ENCODE peak calls at places on chromosomes 5 and 9, in seven cellular contexts. F, V, B, I, W, Q and Z are unnamed samples. For H3K4me1, the result is how much of the 10 kb centered on the place peaks cover.

GRCh38 chr5:135813758-135814157 is 20.7 kb upstream of the SLC25A48 start:
- DNase-seq in F (no peak), V (no peak), B (no peak), I (no peak), W (no peak), Q (no peak), Z (no peak)

GRCh38 chr9:81613002-81613750 is 76.2 kb downstream of the TLE1 start:
- DNase-seq in F (peak), V (no peak), B (peak), I (no peak), W (peak), Q (peak), Z (peak)

GRCh38 chr5:172453206-172453985 is 929 bp downstream of the SH3PXD2B start:
- DNase-seq in F (peak), V (no peak), B (peak), I (peak), W (peak), Q (peak), Z (no peak)

GRCh38 chr9:84293001-84293798 is 47.4 kb downstream of the SLC28A3 start:
- DNase-seq in F (no peak), V (no peak), B (no peak), I (no peak), W (no peak), Q (no peak), Z (no peak)

GRCh38 chr5:76325876-76326491 is 77.1 kb upstream of the IQGAP2 start:
- DNase-seq in F (no peak), V (no peak), B (no peak), I (no peak), W (no peak), Q (no peak), Z (peak)

GRCh38 chr9:113624721-113625120 is 161.2 kb downstream of the RGS3 start:
- DNase-seq in F (peak), V (peak), B (no peak), I (no peak), W (peak), Q (no peak), Z (no peak)

GRCh38 chr5:129905467-129906176 is 1.4 kb downstream of the CHSY3 start:
- DNase-seq in F (peak), V (no peak), B (no peak), I (no peak), W (peak), Q (no peak), Z (no peak)

GRCh38 chr5:14039576-14039975 is 95.1 kb upstream of the DNAH5 start:
- DNase-seq in F (peak), V (no peak), B (no peak), I (no peak), W (no peak), Q (no peak), Z (no peak)

GRCh38 chr9:128128836-128129590 is 1.5 kb upstream of the PTGES2 start:
- DNase-seq in F (no peak), V (peak), B (no peak), I (no peak), W (no peak), Q (no peak), Z (no peak)

DNA sequence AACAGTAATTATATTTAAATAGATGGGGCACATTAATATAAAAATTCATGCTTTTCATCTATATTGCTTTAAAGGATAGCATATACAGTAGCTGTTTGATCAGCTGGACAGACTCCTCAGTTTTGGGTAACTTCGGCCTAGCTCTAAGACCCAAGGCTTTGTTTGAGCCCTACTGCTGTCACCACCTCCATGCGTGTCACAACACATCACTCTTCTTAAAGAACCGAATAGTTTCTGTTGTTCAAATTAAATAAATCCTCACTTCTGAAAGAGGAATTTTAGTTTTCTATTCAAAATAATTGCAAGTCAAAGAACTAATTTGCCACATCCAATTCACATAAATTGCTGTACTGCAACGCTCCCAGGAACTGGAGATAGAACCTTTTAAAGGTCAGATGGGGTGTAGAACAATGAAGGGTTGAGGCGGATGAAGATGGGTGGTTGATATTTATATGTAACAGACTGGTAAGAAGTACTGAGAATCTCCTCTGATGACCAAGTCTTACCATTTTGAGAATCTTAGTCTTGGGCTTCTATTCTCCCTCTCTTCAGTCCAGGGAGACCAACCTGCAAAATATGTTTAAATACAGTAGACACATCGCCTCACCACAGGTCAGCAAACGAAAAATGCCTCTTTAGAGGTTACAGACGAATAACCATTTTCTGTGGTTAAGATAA is 1.6 kb downstream of the NREP start:
- DNase-seq in F (no peak), V (no peak), B (no peak), I (no peak), W (no peak), Q (no peak), Z (no peak)
- H3K4me3 ChIP-seq in F (peak), V (peak), B (no peak), I (no peak), W (peak), Q (no peak), Z (peak)

GRCh38 chr9:25678147-25678666 is at the start of gene TUSC1:
- DNase-seq in F (peak), V (peak), B (peak), I (no peak), W (peak), Q (peak), Z (peak)
- TF ChIP-seq POLR2A in F (no peak), V (no peak), B (peak), I (no peak), W (no peak), Q (peak), Z (peak)

GRCh38 chr9:92748233-92748497 is 16.5 kb downstream of the BICD2 start:
- DNase-seq in F (no peak), V (no peak), B (no peak), I (no peak), W (no peak), Q (no peak), Z (no peak)

GRCh38 chr9:92745881-92746280 is 18.8 kb downstream of the BICD2 start:
- DNase-seq in F (no peak), V (peak), B (no peak), I (no peak), W (no peak), Q (no peak), Z (no peak)

GRCh38 chr9:92746567-92747458 is 17.8 kb downstream of the BICD2 start:
- DNase-seq in F (peak), V (peak), B (no peak), I (no peak), W (no peak), Q (no peak), Z (peak)

GRCh38 chr9:92749071-92749933 is 15.3 kb downstream of the BICD2 start:
- DNase-seq in F (no peak), V (peak), B (no peak), I (no peak), W (no peak), Q (no peak), Z (no peak)

GRCh38 chr9:92747459-92748232 is 17.0 kb downstream of the BICD2 start:
- DNase-seq in F (peak), V (peak), B (no peak), I (no peak), W (no peak), Q (no peak), Z (no peak)
- H3K4me1 ChIP-seq in F (under half), V (under half), B (under half), I (under half), W (half or more), Q (under half), Z (half or more)

DNA sequence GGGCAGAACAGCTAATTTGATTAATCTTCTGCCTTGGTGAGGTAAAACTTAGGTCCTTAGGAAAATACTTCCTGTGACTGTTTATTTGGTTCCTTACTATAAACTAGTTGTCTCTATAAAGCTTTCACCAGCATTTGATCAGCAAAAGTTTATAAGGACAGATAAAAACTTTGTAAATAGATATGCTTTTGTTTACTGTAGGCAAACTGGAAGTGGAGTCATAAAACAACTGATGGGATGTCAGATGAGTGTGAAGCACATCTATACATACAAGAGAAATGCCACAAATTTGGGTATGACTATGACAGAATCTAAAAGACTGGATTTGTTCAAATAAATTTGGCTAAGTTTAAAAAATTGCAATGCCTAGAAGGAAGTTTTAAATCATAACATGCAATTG is 5.5 kb downstream of the PTGER4 start:
- DNase-seq in F (no peak), V (no peak), B (no peak), I (no peak), W (no peak), Q (no peak), Z (no peak)
- H3K4me3 ChIP-seq in F (no peak), V (peak), B (no peak), I (no peak), W (peak), Q (no peak), Z (peak)

GRCh38 chr5:134349463-134349862 is 17.5 kb downstream of the CDKL3 start:
- DNase-seq in F (no peak), V (no peak), B (no peak), I (no peak), W (no peak), Q (no peak), Z (no peak)

GRCh38 chr5:134345996-134346395 is 21.0 kb downstream of the CDKL3 start:
- DNase-seq in F (no peak), V (no peak), B (no peak), I (no peak), W (no peak), Q (no peak), Z (no peak)
- TF ChIP-seq POLR2A in F (no peak), V (no peak), B (no peak), I (no peak), W (no peak), Q (no peak), Z (no peak)

GRCh38 chr5:164998142-164998541 is 1492.7 kb downstream of the MAT2B start:
- DNase-seq in F (no peak), V (no peak), B (no peak), I (no peak), W (no peak), Q (no peak), Z (no peak)
- H3K4me1 ChIP-seq in F (under half), V (under half), B (under half), I (under half), W (under half), Q (under half), Z (under half)

GRCh38 chr5:158955636-158956035 is 144.1 kb downstream of the EBF1 start:
- DNase-seq in F (no peak), V (no peak), B (no peak), I (no peak), W (no peak), Q (no peak), Z (no peak)

GRCh38 chr5:158951951-158952545 is 147.7 kb downstream of the EBF1 start:
- DNase-seq in F (no peak), V (no peak), B (no peak), I (no peak), W (no peak), Q (no peak), Z (no peak)

GRCh38 chr5:158951461-158951860 is 148.3 kb downstream of the EBF1 start:
- DNase-seq in F (no peak), V (no peak), B (no peak), I (no peak), W (no peak), Q (no peak), Z (no peak)

GRCh38 chr5:158952951-158953350 is 146.8 kb downstream of the EBF1 start:
- DNase-seq in F (peak), V (no peak), B (no peak), I (no peak), W (no peak), Q (no peak), Z (no peak)

DNA sequence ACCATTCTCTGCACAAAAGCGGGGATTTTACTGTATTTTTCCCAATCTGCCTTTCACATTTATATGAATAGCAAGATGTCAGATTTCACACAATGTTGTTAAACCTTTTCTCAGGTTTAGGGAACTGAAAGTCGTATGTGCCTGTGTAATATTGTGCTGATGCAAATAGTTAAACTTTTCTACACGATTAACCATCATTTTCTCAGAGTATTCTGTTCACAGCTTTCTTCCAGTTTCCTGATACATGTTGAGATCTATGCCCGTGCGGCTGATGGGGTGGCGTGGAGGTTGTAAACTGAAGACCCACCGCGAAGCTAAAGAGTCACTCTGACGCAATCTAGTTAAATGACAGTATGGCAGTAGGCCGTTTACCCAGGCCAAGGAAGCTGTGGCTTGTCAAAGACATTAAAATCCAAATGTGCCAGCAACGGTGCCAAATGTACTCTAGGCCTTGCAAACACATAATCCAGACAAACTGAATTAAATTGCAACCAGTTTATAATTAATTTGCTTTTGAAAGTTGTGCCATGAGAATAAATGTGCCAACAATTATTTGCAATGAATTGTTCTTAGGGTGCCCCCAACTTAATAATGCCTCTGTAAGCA is 145.7 kb downstream of the EBF1 start:
- DNase-seq in F (no peak), V (peak), B (no peak), I (no peak), W (no peak), Q (no peak), Z (no peak)
- H3K4me3 ChIP-seq in F (no peak), V (no peak), B (no peak), I (no peak), W (no peak), Q (no peak), Z (no peak)

GRCh38 chr5:368162-369084 is 46.9 kb downstream of the AHRR start:
- DNase-seq in F (peak), V (peak), B (no peak), I (no peak), W (no peak), Q (no peak), Z (no peak)
- TF ChIP-seq POLR2A in F (no peak), V (no peak), B (no peak), I (no peak), W (no peak), Q (no peak), Z (no peak)

GRCh38 chr5:142727736-142728047 is 41.8 kb upstream of the FGF1 start:
- DNase-seq in F (no peak), V (no peak), B (no peak), I (no peak), W (no peak), Q (no peak), Z (no peak)
- H3K4me1 ChIP-seq in F (under half), V (under half), B (under half), I (under half), W (under half), Q (under half), Z (under half)

GRCh38 chr9:93267091-93267541 is 83.2 kb downstream of the WNK2 start:
- DNase-seq in F (no peak), V (peak), B (no peak), I (no peak), W (peak), Q (no peak), Z (no peak)
- H3K4me3 ChIP-seq in F (no peak), V (no peak), B (no peak), I (no peak), W (no peak), Q (no peak), Z (no peak)